ENCODE peak calls at places on chromosomes 3 and 15, in six cellular contexts. T is left ventricle myocardium inferior, U is Caco-2, C is psoas muscle, J is esophagus squamous epithelium, R is Peyer's patch. Z is an unnamed sample.
A peak's percentile ranks its signal among the peaks of the same experiment; 100 is the strongest.

GRCh38 chr15:82613764-82614163 is 33.4 kb downstream of the CPEB1 start:
- DNase-seq in T (no peak), U (no peak), C (no peak), J (no peak), R (no peak), Z (peak; percentile 15)

GRCh38 chr15:89125038-89125826 is 37.0 kb downstream of the ABHD2 start:
- DNase-seq in T (no peak), U (peak; percentile 80), C (no peak), J (no peak), R (no peak), Z (no peak)

GRCh38 chr3:127750226-127751031 is 71.9 kb downstream of the MGLL start:
- DNase-seq in T (no peak), U (no peak), C (no peak), J (no peak), R (peak; percentile 31), Z (no peak)

GRCh38 chr3:184968115-184968514 is 156.1 kb downstream of the VPS8 start:
- DNase-seq in T (no peak), U (no peak), C (no peak), J (no peak), R (no peak), Z (no peak)

GRCh38 chr15:41892621-41893421 is 1.0 kb downstream of the SPTBN5 start:
- DNase-seq in T (peak; percentile 84), U (no peak), C (peak; percentile 55), J (no peak), R (peak; percentile 71), Z (no peak)

GRCh38 chr3:136404056-136404455 is 153.9 kb downstream of the PCCB start:
- DNase-seq in T (no peak), U (no peak), C (no peak), J (no peak), R (no peak), Z (no peak)

GRCh38 chr3:140794507-140794906 is 116.6 kb downstream of the TRIM42 start:
- DNase-seq in T (no peak), U (no peak), C (no peak), J (no peak), R (no peak), Z (no peak)

GRCh38 chr3:156776046-156776445 is 50.1 kb upstream of the LEKR1 start:
- DNase-seq in T (no peak), U (no peak), C (no peak), J (no peak), R (no peak), Z (no peak)

GRCh38 chr3:113212155-113212844 is 943 bp downstream of the BOC start:
- DNase-seq in T (peak; percentile 24), U (no peak), C (peak; percentile 36), J (no peak), R (no peak), Z (peak; percentile 55)

GRCh38 chr3:15426579-15427118 is 695 bp downstream of the METTL6 start:
- DNase-seq in T (no peak), U (no peak), C (no peak), J (no peak), R (no peak), Z (no peak)

GRCh38 chr15:31024330-31024729 is 32.9 kb upstream of the MTMR10 start:
- DNase-seq in T (no peak), U (peak; percentile 86), C (no peak), J (no peak), R (no peak), Z (no peak)

GRCh38 chr15:69489101-69489571 is 36.5 kb downstream of the RPLP1 start:
- DNase-seq in T (no peak), U (no peak), C (no peak), J (no peak), R (no peak), Z (no peak)

DNA sequence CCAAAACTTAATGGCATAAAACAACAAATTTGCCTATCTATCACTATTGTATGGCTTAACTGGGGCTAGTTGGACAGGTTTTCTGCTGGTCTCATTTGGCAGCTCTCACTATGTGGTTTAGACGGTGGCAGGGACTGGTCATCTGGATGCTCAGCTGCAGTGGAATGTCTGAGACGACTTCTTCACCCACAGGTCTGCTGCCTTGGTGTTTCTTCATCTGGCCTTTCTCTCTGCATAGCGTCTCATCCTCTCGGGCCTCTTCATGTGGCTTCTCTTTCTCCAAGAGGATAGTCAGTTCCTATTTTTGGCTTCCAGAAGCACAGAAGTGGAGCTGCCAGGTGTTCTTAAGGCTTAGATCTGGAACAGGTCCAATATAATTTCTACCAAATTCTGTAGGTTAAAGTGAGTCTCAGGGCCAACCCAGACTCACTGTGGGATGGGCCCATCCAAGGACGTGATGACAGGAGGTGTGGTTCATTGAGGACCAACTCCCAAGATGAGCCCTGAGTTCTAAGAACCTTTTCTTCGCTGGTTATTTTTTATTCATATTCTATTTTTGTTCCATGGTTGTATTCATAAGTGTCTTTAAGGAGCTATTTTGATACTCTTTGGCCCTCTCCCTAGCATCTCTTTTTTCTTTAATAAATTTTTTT is 18.6 kb downstream of the UBE2Q2 start:
- DNase-seq in T (no peak), U (no peak), C (no peak), J (no peak), R (no peak), Z (no peak)
- H3K36me3 ChIP-seq in T (peaks cover 19% of the 10 kb centered on the region), U (no peaks in the 10 kb centered on the region), C (no peaks in the 10 kb centered on the region), J (no peaks in the 10 kb centered on the region), R (no peaks in the 10 kb centered on the region), Z (no peaks in the 10 kb centered on the region)

GRCh38 chr3:52025453-52025852 is 29.8 kb upstream of the RPL29 start:
- DNase-seq in T (no peak), U (no peak), C (peak; percentile 34), J (no peak), R (no peak), Z (no peak)
- H3K4me3 ChIP-seq in T (peak overlapping the region; percentile 65), U (no peak overlapping the region), C (peak overlapping the region; percentile 19), J (no peak overlapping the region), R (no peak overlapping the region), Z (no peak overlapping the region)

DNA sequence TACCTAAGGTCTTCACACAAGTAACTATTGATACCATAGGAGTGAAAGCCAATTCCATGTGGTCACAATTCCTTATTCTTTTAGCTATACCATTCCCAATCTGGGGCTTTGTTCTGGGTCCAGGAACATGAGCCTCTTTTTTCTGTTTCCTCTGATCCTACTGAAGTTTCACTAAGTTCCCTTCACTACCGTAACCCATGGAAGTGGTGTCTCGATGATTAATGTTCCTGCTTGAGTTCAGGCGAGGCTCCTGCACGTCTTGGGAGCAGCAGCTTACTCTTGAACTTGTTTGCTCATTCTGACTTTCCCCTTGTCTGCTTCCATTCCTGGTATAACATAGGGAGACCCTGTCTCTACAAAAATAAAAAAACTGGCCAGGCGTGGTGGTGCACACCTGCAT is 23.6 kb downstream of the ZNF592 start:
- DNase-seq in T (no peak), U (no peak), C (no peak), J (no peak), R (no peak), Z (no peak)
- H3K36me3 ChIP-seq in T (peaks cover 34% of the 10 kb centered on the region), U (no peaks in the 10 kb centered on the region), C (no peaks in the 10 kb centered on the region), J (no peaks in the 10 kb centered on the region), R (no peaks in the 10 kb centered on the region), Z (no peaks in the 10 kb centered on the region)

DNA sequence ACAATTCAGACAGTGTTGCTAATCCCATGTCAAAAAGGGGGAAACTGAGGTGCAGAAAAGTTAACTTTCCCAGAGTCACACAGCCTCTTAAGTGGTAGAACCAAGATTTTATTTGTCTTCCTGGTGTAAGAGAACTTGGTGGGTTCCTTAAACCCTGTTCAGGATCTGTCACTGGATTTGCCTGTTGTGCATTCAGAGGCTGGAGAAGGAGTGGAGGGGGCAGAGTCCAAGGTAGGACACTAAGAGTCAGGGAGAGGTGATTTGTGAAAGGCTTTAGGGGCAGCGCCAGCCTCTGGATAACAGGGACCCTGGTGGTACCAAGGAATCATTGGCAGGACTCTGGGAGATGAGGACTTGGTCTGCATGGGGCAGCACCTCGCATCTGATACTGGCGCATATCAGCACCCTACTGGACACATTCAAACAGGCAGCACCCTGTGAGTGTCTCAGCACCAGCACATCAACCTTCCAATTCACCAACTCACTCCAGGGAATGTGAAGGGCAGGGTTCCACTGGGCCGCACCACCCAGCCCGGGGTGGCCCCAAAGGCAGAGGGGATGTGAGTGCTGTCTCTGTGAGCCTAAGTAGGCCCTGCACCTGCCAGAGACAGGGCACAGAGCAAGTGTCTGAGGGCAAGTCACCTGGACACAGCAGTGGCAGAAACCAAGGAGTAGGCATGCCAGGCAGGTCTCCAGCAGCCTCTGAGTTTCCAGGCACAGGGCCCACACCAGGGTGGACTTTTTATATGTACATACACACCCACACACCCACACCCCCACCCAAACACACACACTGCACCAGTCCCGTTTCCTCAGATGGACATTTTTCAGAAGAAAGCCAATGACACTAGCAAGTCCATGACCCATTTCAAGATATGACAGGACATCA is 71.6 kb downstream of the LIPC start:
- DNase-seq in T (no peak), U (no peak), C (no peak), J (no peak), R (no peak), Z (no peak)
- H3K4me3 ChIP-seq in T (no peak overlapping the region), U (no peak overlapping the region), C (no peak overlapping the region), J (no peak overlapping the region), R (no peak overlapping the region), Z (no peak overlapping the region)

Z was measured in ovary.